ENCODE peak calls at places on chromosome X, in six cellular contexts. Z is HCT116, O is H1, L is K562, B is SK-N-SH, A is GM12878. S is an unnamed sample.

GRCh38 chrX:132474522-132474921 is 14.3 kb downstream of the MBNL3 start:
- DNase-seq in Z (no peak), O (no peak), L (no peak), B (no peak), A (no peak), S (no peak)

GRCh38 chrX:13376857-13377441 is 57.1 kb upstream of the ATXN3L start:
- DNase-seq in Z (no peak), O (no peak), L (no peak), B (peak; percentile 8), A (no peak), S (peak; percentile 39)

GRCh38 chrX:78455901-78456300 is 128.5 kb upstream of the CYSLTR1 start:
- DNase-seq in Z (no peak), O (no peak), L (no peak), B (no peak), A (no peak), S (no peak)

GRCh38 chrX:54413753-54414152 is 26.5 kb upstream of the TSR2 start:
- DNase-seq in Z (no peak), O (no peak), L (no peak), B (no peak), A (no peak), S (no peak)

GRCh38 chrX:71191253-71191652 is 31.8 kb upstream of the GJB1 start:
- DNase-seq in Z (no peak), O (no peak), L (no peak), B (no peak), A (no peak), S (no peak)

GRCh38 chrX:71540801-71541545 is 8.1 kb downstream of the OGT start:
- DNase-seq in Z (no peak), O (no peak), L (no peak), B (no peak), A (no peak), S (no peak)

GRCh38 chrX:52271212-52271611 is 86.5 kb downstream of the MAGED4 start:
- DNase-seq in Z (no peak), O (peak; percentile 7), L (no peak), B (no peak), A (no peak), S (no peak)

GRCh38 chrX:38206036-38206435 is 14.6 kb downstream of the SRPX start:
- DNase-seq in Z (no peak), O (no peak), L (no peak), B (no peak), A (no peak), S (no peak)

GRCh38 chrX:48975541-48975940 is 3.9 kb upstream of the KCND1 start:
- DNase-seq in Z (no peak), O (no peak), L (no peak), B (no peak), A (no peak), S (no peak)

GRCh38 chrX:135543924-135544323 is 23.5 kb downstream of the INTS6L start:
- DNase-seq in Z (no peak), O (no peak), L (peak; percentile 40), B (no peak), A (no peak), S (no peak)

GRCh38 chrX:63967541-63967940 is 182.5 kb upstream of the ARHGEF9 start:
- DNase-seq in Z (no peak), O (no peak), L (no peak), B (no peak), A (no peak), S (no peak)

GRCh38 chrX:152907084-152907651 is 9.3 kb downstream of the ZNF185 start:
- DNase-seq in Z (no peak), O (no peak), L (peak; percentile 49), B (peak; percentile 81), A (no peak), S (no peak)

GRCh38 chrX:11445540-11445939 is 152.3 kb downstream of the AMELX start:
- DNase-seq in Z (no peak), O (no peak), L (no peak), B (no peak), A (no peak), S (no peak)

GRCh38 chrX:149937881-149938426 is 337 bp downstream of the EOLA2 start:
- DNase-seq in Z (no peak), O (no peak), L (peak; percentile 8), B (no peak), A (no peak), S (no peak)

GRCh38 chrX:155632424-155633100 is 19.8 kb upstream of the TMLHE start:
- DNase-seq in Z (no peak), O (no peak), L (no peak), B (no peak), A (peak; percentile 3), S (no peak)

GRCh38 chrX:627995-628394 is 2.6 kb upstream of the SHOX start:
- DNase-seq in Z (no peak), O (no peak), L (no peak), B (no peak), A (no peak), S (no peak)

GRCh38 chrX:119325456-119325855 is 73.7 kb upstream of the SLC25A43 start:
- DNase-seq in Z (no peak), O (no peak), L (no peak), B (no peak), A (no peak), S (no peak)

GRCh38 chrX:84188320-84188834 is 378 bp upstream of the RPS6KA6 start:
- DNase-seq in Z (no peak), O (peak; percentile 34), L (no peak), B (peak; percentile 82), A (no peak), S (peak; percentile 55)

DNA sequence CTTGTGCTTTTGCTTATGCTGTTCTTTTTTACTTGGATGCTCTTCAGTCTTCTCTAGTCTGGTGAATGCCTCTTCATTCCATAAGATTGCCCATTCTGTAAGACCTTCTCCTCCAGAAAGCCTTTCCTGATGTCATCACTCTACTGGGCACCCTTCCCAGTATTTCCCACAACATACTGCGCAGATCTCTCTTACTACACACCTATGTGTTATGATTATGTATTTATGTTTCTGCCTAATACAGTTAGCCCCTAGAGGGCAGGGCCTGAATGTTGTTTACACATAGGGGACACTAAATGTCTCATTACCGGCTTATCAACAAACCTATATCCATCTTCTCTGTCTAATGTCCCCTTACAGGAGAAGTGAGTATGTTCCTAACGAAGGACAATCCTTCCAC is 21.1 kb downstream of the AIFM1 start:
- DNase-seq in Z (no peak), O (no peak), L (no peak), B (no peak), A (no peak), S (no peak)
- TF ChIP-seq JUND in Z (no peak), O (no peak), L (no peak), B (no peak), A (no peak), S (no peak)

GRCh38 chrX:138128025-138128671 is 562.2 kb downstream of the ZIC3 start:
- DNase-seq in Z (peak; percentile 1), O (no peak), L (peak; percentile 19), B (peak; percentile 28), A (no peak), S (peak; percentile 0)
- TF ChIP-seq JUND in Z (no peak), O (no peak), L (no peak), B (no peak), A (no peak), S (no peak)

GRCh38 chrX:46574941-46575381 is 1.4 kb downstream of the CHST7 start:
- DNase-seq in Z (no peak), O (no peak), L (no peak), B (peak; percentile 41), A (no peak), S (no peak)
- TF ChIP-seq JUND in Z (no peak), O (no peak), L (no peak), B (no peak), A (no peak), S (no peak)

GRCh38 chrX:47248576-47248975 is 15.8 kb downstream of the USP11 start:
- DNase-seq in Z (no peak), O (no peak), L (no peak), B (no peak), A (no peak), S (no peak)

GRCh38 chrX:47245156-47245555 is 12.3 kb downstream of the USP11 start:
- DNase-seq in Z (no peak), O (no peak), L (no peak), B (no peak), A (no peak), S (no peak)

GRCh38 chrX:47247999-47248320 is 15.2 kb downstream of the USP11 start:
- DNase-seq in Z (no peak), O (no peak), L (no peak), B (no peak), A (no peak), S (no peak)

GRCh38 chrX:47250017-47250347 is 17.2 kb downstream of the USP11 start:
- DNase-seq in Z (no peak), O (no peak), L (no peak), B (no peak), A (no peak), S (no peak)

DNA sequence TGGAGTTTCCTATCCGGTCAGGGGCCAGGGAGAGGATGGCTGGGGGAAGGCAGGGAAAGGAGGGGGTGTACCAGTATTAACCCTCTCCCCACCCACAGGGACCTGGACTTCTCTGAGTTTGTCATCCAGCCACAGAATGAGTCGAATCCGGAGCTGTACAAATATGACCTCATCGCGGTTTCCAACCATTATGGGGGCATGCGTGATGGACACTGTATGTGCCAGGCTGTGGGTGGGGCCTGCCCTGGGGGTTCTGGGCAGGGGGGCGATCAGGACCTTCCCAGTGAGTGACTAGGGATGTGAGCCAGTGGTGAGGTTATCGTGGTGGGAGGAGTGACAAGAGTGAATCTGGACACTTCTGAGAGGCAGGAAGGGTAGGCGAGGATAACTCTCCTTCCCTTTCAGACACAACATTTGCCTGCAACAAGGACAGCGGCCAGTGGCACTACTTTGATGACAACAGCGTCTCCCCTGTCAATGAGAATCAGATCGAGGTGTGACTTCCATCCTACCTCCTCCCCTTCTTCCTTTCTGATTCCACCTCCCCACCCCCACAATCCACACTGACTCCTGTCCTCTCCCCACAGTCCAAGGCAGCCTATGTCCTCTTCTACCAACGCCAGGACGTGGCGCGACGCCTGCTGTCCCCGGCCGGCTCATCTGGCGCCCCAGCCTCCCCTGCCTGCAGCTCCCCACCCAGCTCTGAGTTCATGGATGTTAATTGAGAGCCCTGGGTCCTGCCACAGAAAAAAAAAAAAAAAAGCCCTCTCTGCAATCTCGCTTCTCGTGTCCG is 14.6 kb downstream of the USP11 start:
- DNase-seq in Z (no peak), O (no peak), L (no peak), B (peak; percentile 8), A (no peak), S (no peak)
- TF ChIP-seq JUND in Z (no peak), O (no peak), L (no peak), B (no peak), A (no peak), S (no peak)

GRCh38 chrX:82230013-82230412 is 1028.1 kb downstream of the SH3BGRL start:
- DNase-seq in Z (no peak), O (no peak), L (no peak), B (no peak), A (no peak), S (peak; percentile 35)
- TF ChIP-seq JUND in Z (no peak), O (no peak), L (no peak), B (no peak), A (no peak), S (no peak)